ENCODE peak calls at places on chromosomes 3 and 15, in five cellular contexts. H, C, F, V and E are unnamed samples.

GRCh38 chr3:133294253-133294652 is 105.6 kb upstream of the BFSP2 start:
- DNase-seq in H (peak; percentile 25), C (no peak), F (no peak), V (no peak), E (no peak)

GRCh38 chr3:21551019-21551418 is 200.0 kb downstream of the ZNF385D start:
- DNase-seq in H (no peak), C (no peak), F (no peak), V (no peak), E (no peak)

GRCh38 chr3:55690161-55690560 is 203.1 kb upstream of the WNT5A start:
- DNase-seq in H (no peak), C (no peak), F (no peak), V (no peak), E (no peak)

GRCh38 chr3:43468141-43468540 is 153.7 kb downstream of the ANO10 start:
- DNase-seq in H (peak; percentile 19), C (no peak), F (no peak), V (no peak), E (no peak)

GRCh38 chr3:131794766-131795381 is 239.9 kb downstream of the CPNE4 start:
- DNase-seq in H (peak; percentile 54), C (no peak), F (peak; percentile 44), V (peak; percentile 47), E (no peak)

GRCh38 chr3:184343200-184343876 is 5.9 kb downstream of the FAM131A start:
- DNase-seq in H (no peak), C (no peak), F (no peak), V (no peak), E (no peak)

GRCh38 chr15:69756440-69756839 is 303.8 kb downstream of the RPLP1 start:
- DNase-seq in H (no peak), C (no peak), F (no peak), V (no peak), E (no peak)

GRCh38 chr3:147712357-147712756 is 303.2 kb downstream of the ZIC1 start:
- DNase-seq in H (no peak), C (no peak), F (no peak), V (no peak), E (no peak)

GRCh38 chr3:35944915-35945710 is 305.8 kb downstream of the ARPP21 start:
- DNase-seq in H (peak; percentile 44), C (no peak), F (no peak), V (no peak), E (no peak)

GRCh38 chr3:131221731-131222130 is 159.8 kb upstream of the NUDT16 start:
- DNase-seq in H (peak; percentile 91), C (no peak), F (no peak), V (no peak), E (no peak)

GRCh38 chr3:71077070-71077469 is 506.5 kb downstream of the FOXP1 start:
- DNase-seq in H (no peak), C (no peak), F (no peak), V (no peak), E (no peak)

GRCh38 chr15:42456971-42457370 is 34.0 kb downstream of the ZNF106 start:
- DNase-seq in H (peak; percentile 52), C (no peak), F (no peak), V (no peak), E (no peak)

GRCh38 chr3:73558399-73559075 is 66.2 kb downstream of the PDZRN3 start:
- DNase-seq in H (no peak), C (no peak), F (no peak), V (no peak), E (no peak)

GRCh38 chr3:139105154-139105702 is 60.5 kb upstream of the PRR23C start:
- DNase-seq in H (no peak), C (no peak), F (no peak), V (no peak), E (no peak)

GRCh38 chr15:41862515-41863116 is 24.0 kb downstream of the PLA2G4B start:
- DNase-seq in H (no peak), C (no peak), F (no peak), V (no peak), E (no peak)

GRCh38 chr3:142315083-142315482 is 89.7 kb upstream of the GK5 start:
- DNase-seq in H (peak; percentile 88), C (no peak), F (no peak), V (no peak), E (no peak)

GRCh38 chr3:51942603-51943450 is 664 bp downstream of the PARP3 start:
- DNase-seq in H (peak; percentile 16), C (peak; percentile 62), F (peak; percentile 90), V (no peak), E (peak; percentile 63)

GRCh38 chr3:156148946-156149348 is 28.6 kb downstream of the KCNAB1 start:
- DNase-seq in H (peak; percentile 48), C (no peak), F (no peak), V (no peak), E (no peak)

GRCh38 chr15:28273468-28273867 is 48.5 kb downstream of the HERC2 start:
- DNase-seq in H (peak; percentile 42), C (no peak), F (no peak), V (no peak), E (no peak)

GRCh38 chr3:48614044-48614443 is 4.6 kb upstream of the UQCRC1 start:
- DNase-seq in H (peak; percentile 9), C (no peak), F (no peak), V (no peak), E (no peak)

GRCh38 chr3:192042116-192042515 is 581.2 kb downstream of the PYDC2 start:
- DNase-seq in H (no peak), C (no peak), F (peak; percentile 56), V (no peak), E (no peak)

GRCh38 chr3:169668081-169668956 is 4.8 kb upstream of the MECOM start:
- DNase-seq in H (no peak), C (no peak), F (no peak), V (peak; percentile 73), E (no peak)

GRCh38 chr3:120404876-120405275 is 45.9 kb downstream of the FSTL1 start:
- DNase-seq in H (peak; percentile 27), C (no peak), F (no peak), V (no peak), E (no peak)

DNA sequence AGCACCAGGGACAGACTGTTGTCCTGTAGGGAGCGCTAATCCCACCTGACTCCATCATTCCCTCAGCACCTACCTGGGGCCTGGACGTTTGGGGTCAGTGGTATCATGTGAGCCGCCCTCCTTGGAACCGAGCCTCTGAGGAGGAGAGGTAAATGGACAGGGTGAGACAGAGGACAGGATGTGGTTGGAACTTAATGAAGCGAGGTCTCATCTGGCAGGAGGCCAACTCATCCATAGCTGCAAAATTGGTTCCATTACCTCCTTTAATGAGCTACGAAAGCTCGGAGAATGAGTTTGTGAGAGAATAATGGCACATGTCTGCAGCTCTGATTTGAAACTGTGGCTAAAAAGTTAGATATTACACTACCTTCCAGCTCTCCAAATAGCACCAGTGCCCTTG is 14.0 kb downstream of the MAPKAPK3 start:
- DNase-seq in H (no peak), C (no peak), F (no peak), V (no peak), E (no peak)
- TF ChIP-seq CTCF in H (no peak), C (no peak), F (no peak), V (no peak), E (no peak)

DNA sequence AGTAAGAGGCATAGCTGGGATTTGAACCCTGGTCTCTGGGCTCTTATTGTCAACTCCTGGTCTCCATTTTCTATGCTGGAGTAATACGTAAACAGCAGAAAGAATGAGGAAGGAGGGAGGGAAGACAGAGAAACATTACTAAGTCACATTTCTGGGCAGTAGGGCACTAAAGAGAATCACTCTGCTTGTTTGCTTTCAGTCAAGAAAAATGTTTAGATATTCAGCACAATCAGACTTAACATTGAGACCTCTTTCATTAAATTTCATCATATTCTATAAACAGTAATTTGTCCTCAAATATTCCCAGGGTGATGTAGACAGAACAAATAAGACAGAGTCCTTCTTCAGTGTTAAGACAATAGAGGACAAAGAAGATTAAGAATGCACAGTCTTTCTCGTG is 67.7 kb upstream of the BNC1 start:
- DNase-seq in H (no peak), C (no peak), F (no peak), V (no peak), E (no peak)
- TF ChIP-seq CTCF in H (no peak), C (no peak), F (no peak), V (no peak), E (no peak)

GRCh38 chr3:167406876-167407492 is 26.9 kb upstream of the ZBBX start:
- DNase-seq in H (peak; percentile 61), C (no peak), F (peak; percentile 3), V (peak; percentile 46), E (no peak)
- TF ChIP-seq CTCF in H (peak; percentile 57), C (no peak), F (peak; percentile 27), V (peak; percentile 48), E (peak; percentile 83)

GRCh38 chr3:15470261-15470660 is 42.9 kb downstream of the EAF1 start:
- DNase-seq in H (no peak), C (no peak), F (no peak), V (no peak), E (no peak)
- TF ChIP-seq CTCF in H (no peak), C (no peak), F (no peak), V (no peak), E (no peak)

DNA sequence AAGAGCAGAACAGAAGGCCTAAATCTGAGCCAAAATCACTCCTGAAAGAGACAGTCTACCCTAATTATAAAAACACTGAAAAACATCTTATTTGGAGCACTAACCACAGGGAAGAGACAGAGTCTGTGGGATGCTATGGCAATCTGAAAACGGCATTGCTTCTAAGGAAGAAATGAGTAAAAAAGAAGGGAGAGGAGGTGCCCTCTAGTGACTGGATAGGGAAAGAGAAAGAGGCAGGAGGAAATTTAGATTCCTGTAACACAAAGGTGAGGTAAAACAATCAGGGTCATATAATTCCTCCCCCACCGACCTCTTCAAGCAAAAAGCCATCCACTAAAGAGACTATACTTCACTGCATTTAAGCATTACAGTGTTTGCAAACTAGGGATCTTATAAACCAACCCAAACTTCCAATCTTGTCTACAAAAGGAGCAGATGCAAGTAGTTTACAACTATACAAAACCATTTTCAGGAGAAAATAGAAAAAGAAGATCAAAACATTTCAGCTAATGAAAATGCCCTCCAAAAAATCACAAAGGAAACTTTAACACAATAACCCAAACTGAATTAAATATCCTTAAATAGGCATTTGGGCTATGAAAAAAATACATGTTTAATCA is 32.6 kb downstream of the HACD2 start:
- DNase-seq in H (peak; percentile 13), C (no peak), F (peak; percentile 31), V (no peak), E (no peak)
- TF ChIP-seq CTCF in H (peak; percentile 69), C (peak; percentile 7), F (peak; percentile 62), V (no peak), E (peak; percentile 43)

DNA sequence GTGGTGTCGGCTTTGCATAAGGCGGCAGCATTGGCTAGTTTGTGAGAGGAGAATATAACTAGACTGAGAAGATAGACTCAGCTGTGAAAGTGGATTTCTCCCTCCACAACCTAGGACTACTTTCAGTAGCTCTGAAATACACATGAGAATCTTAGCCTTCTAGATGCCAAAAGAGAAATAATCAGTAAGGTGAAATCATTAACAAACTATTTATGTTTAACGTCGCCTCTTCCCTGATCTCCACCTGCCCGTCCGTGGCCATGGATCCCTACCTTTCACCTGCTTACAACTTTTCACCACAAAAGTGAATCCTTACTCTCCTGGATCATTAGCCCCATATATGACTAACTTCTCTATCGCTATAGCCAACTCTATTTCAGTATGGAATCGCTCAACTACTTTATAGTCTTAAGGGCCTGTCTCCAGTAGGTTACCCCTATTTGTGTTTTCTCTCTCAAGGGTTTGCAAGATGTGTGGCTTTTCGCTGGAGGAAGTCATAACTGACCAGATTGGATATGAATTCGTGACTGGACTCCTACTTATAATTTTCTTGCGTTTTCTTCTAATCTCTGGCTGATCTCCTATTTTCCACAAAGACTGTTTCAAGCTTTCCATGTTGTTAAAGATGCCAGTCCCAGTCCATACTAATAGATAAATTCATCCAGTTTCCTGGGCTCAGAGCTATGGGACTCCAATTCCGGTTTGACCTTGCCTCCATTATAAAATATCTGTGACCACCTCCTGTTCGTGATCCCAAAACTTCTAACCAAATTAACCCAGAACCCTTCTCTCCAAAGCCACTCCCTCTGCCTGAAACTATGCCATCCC is 1.1 kb upstream of the STAG1 start:
- DNase-seq in H (no peak), C (no peak), F (no peak), V (no peak), E (no peak)
- TF ChIP-seq CTCF in H (no peak), C (no peak), F (peak; percentile 41), V (no peak), E (peak; percentile 35)